ENCODE peak calls at places on chromosomes 7 and 10, in nine cellular contexts. K is PC-3, M is AG09319, I is OCI-LY7, P is AG10803, C is endothelial cell, D is left ventricle myocardium inferior, H is HCT116, E is right lobe of liver. Q is an unnamed sample.

GRCh38 chr10:121324678-121325213 is 273.5 kb downstream of the FGFR2 start:
- DNase-seq in D (no peak), H (peak; percentile 75), M (no peak), C (no peak), E (no peak), P (no peak), I (no peak), K (peak; percentile 59), Q (no peak)

GRCh38 chr10:96505150-96506136 is 8.3 kb downstream of the TLL2 start:
- DNase-seq in C (no peak), M (no peak), D (no peak), H (no peak), I (no peak), P (no peak), E (no peak), K (no peak), Q (no peak)

GRCh38 chr7:6276911-6277408 is 4.5 kb upstream of the CYTH3 start:
- DNase-seq in C (no peak), K (no peak), P (peak; percentile 37), M (no peak), I (no peak), D (no peak), E (no peak), H (no peak), Q (no peak)

GRCh38 chr7:106657085-106657991 is 3.6 kb downstream of the CCDC71L start:
- DNase-seq in E (no peak), P (peak; percentile 61), C (no peak), D (no peak), K (no peak), H (no peak), M (no peak), I (no peak), Q (peak; percentile 19)

GRCh38 chr10:113153493-113154127 is 203.6 kb downstream of the TCF7L2 start:
- DNase-seq in M (no peak), D (no peak), K (no peak), I (no peak), P (peak; percentile 21), C (no peak), E (no peak), H (no peak), Q (no peak)

GRCh38 chr7:2886900-2887299 is 42.8 kb upstream of the GNA12 start:
- DNase-seq in K (peak; percentile 75), I (peak; percentile 84), E (no peak), M (peak; percentile 32), D (no peak), C (peak; percentile 63), H (peak; percentile 73), P (peak; percentile 71), Q (peak; percentile 78)

GRCh38 chr7:157111311-157111710 is 27.4 kb upstream of the UBE3C start:
- DNase-seq in E (no peak), M (no peak), H (no peak), K (no peak), I (no peak), P (no peak), C (no peak), D (no peak), Q (no peak)

GRCh38 chr7:95931460-95932232 is 159.3 kb downstream of the DYNC1I1 start:
- DNase-seq in K (no peak), D (no peak), C (no peak), H (no peak), P (no peak), E (no peak), I (no peak), M (no peak), Q (no peak)

DNA sequence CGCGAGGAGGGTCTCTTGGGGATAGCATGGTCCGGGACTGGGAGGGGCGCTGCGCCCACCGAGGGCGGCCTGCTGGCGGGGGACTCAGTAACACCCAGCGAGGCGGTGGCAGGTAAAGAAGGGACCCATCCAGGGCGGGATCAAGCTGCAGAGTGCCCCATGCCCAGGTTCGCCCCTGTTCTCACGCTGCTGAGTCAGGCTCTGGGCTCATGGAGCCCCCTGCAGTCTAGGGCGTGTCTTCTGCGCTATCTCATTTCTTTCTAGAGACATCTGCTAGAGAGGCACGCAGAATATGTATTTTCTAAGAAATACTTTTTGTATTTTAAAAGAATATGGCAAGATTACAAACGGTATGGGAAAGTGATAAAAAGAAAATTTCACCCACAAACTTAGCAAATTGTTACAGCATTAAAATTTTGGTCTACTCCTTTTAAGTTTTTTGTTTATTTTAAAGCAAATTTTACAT is 933 bp downstream of the EPDR1 start:
- DNase-seq in C (peak; percentile 31), E (peak; percentile 54), H (no peak), D (peak; percentile 30), P (peak; percentile 12), I (no peak), K (peak; percentile 48), M (no peak), Q (peak; percentile 55)
- TF ChIP-seq CTCF in C (no peak), E (no peak), H (no peak), D (no peak), P (peak; percentile 24), I (no peak), K (no peak), M (peak; percentile 22), Q (peak; percentile 16)

GRCh38 chr10:83373659-83374058 is 765.6 kb upstream of the GHITM start:
- DNase-seq in E (no peak), P (peak; percentile 17), H (no peak), D (no peak), K (no peak), I (peak; percentile 28), C (peak; percentile 16), M (no peak), Q (no peak)
- TF ChIP-seq CTCF in E (peak; percentile 44), P (peak; percentile 27), H (no peak), D (peak; percentile 46), K (peak; percentile 19), I (peak; percentile 70), C (peak; percentile 51), M (no peak), Q (no peak)

GRCh38 chr7:99733448-99733847 is 1.5 kb downstream of the CYP3A7 start:
- DNase-seq in I (peak; percentile 19), E (no peak), H (no peak), M (no peak), C (peak; percentile 5), D (no peak), P (peak; percentile 1), K (no peak), Q (no peak)
- TF ChIP-seq CTCF in I (peak; percentile 71), E (peak; percentile 30), H (no peak), M (peak; percentile 12), C (peak; percentile 53), D (peak; percentile 15), P (peak; percentile 31), K (peak; percentile 38), Q (no peak)

GRCh38 chr7:31938650-31939049 is 131.6 kb downstream of the PDE1C start:
- DNase-seq in E (no peak), I (no peak), K (peak; percentile 85), M (no peak), H (no peak), P (peak; percentile 44), D (no peak), C (no peak), Q (no peak)
- TF ChIP-seq CTCF in E (no peak), I (no peak), K (peak; percentile 49), M (no peak), H (no peak), P (peak; percentile 37), D (peak; percentile 51), C (no peak), Q (no peak)

GRCh38 chr7:47757946-47758371 is 176.0 kb upstream of the TNS3 start:
- DNase-seq in C (no peak), D (peak; percentile 63), P (peak; percentile 94), E (no peak), K (no peak), M (peak; percentile 61), I (no peak), H (no peak), Q (no peak)
- TF ChIP-seq CTCF in C (no peak), D (no peak), P (peak; percentile 25), E (no peak), K (no peak), M (no peak), I (no peak), H (no peak), Q (no peak)

GRCh38 chr7:158642149-158642548 is 54.5 kb upstream of the PTPRN2 start:
- DNase-seq in D (no peak), H (no peak), C (no peak), K (no peak), P (no peak), M (no peak), I (no peak), E (no peak), Q (no peak)
- TF ChIP-seq CTCF in D (no peak), H (no peak), C (no peak), K (no peak), P (no peak), M (no peak), I (no peak), E (no peak), Q (no peak)

DNA sequence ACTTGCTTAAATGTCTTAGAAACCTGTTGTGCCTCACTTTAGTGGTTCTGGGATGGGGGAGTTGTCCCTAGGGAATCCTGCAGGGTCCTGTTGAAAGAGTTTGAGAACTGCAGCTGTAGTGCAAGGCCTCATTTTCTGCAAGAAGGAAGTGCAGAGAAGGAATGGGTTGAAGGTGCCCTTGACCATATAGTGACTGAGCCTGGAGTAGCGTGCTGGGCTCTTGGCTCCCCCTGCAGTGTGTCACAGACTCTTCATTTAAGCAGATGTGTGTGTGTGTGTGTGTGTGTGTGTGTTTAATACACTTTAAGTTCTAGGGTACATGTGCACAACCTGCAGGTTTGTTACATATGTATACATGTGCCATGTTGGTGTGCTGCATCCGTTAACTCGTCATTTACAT is 92.2 kb downstream of the GRK5 start:
- DNase-seq in C (no peak), D (no peak), I (peak; percentile 67), E (no peak), P (peak; percentile 29), M (no peak), K (no peak), H (no peak), Q (no peak)
- TF ChIP-seq CTCF in C (no peak), D (no peak), I (peak; percentile 52), E (peak; percentile 10), P (no peak), M (no peak), K (no peak), H (no peak), Q (peak; percentile 17)